ENCODE peak calls at places on chromosomes 13 and 19, in five cellular contexts. I is effector memory CD4-positive, alpha-beta T cell; A is esophagus squamous epithelium; Z is breast epithelium; Y is Caco-2. R is an unnamed sample.

GRCh38 chr13:30565658-30566057 is 52.1 kb upstream of the USPL1 start:
- DNase-seq in I (no peak), A (no peak), Z (no peak), Y (no peak), R (no peak)

GRCh38 chr19:54148158-54148557 is 10.6 kb downstream of the CNOT3 start:
- DNase-seq in I (no peak), A (no peak), Z (no peak), Y (no peak), R (no peak)

GRCh38 chr13:50410921-50411712 is 395.9 kb downstream of the KCNRG start:
- DNase-seq in I (no peak), A (no peak), Z (no peak), Y (peak; percentile 81), R (no peak)

GRCh38 chr13:26340812-26341211 is 86.9 kb downstream of the CDK8 start:
- DNase-seq in I (no peak), A (no peak), Z (no peak), Y (no peak), R (no peak)

GRCh38 chr13:59342396-59342795 is 821.3 kb downstream of the DIAPH3 start:
- DNase-seq in I (no peak), A (no peak), Z (no peak), Y (no peak), R (no peak)

GRCh38 chr19:35789195-35789977 is 14.0 kb downstream of the ARHGAP33 start:
- DNase-seq in I (no peak), A (no peak), Z (no peak), Y (no peak), R (no peak)

GRCh38 chr19:41872775-41873647 is 4.1 kb upstream of the CD79A start:
- DNase-seq in I (peak; percentile 48), A (no peak), Z (peak; percentile 82), Y (peak; percentile 92), R (peak; percentile 57)

GRCh38 chr13:91546865-91547264 is 148.4 kb downstream of the GPC5 start:
- DNase-seq in I (no peak), A (no peak), Z (no peak), Y (no peak), R (no peak)

GRCh38 chr13:103531278-103531677 is 465.1 kb upstream of the SLC10A2 start:
- DNase-seq in I (no peak), A (no peak), Z (no peak), Y (no peak), R (no peak)

GRCh38 chr19:37654118-37654517 is 1.1 kb downstream of the ZFP30 start:
- DNase-seq in I (no peak), A (no peak), Z (no peak), Y (no peak), R (no peak)

GRCh38 chr13:113584205-113584869 is at the start of gene TFDP1:
- DNase-seq in I (peak; percentile 17), A (no peak), Z (peak; percentile 65), Y (peak; percentile 94), R (peak; percentile 54)

GRCh38 chr19:11225172-11225571 is 14.2 kb upstream of the ANGPTL8 start:
- DNase-seq in I (no peak), A (no peak), Z (no peak), Y (no peak), R (no peak)

GRCh38 chr13:78241278-78241919 is 322.8 kb upstream of the EDNRB start:
- DNase-seq in I (no peak), A (no peak), Z (no peak), Y (peak; percentile 56), R (no peak)

GRCh38 chr19:5480427-5480836 is 25.2 kb downstream of the ZNRF4 start:
- DNase-seq in I (no peak), A (no peak), Z (no peak), Y (peak; percentile 51), R (no peak)

GRCh38 chr19:32691952-32692726 is 518 bp downstream of the NUDT19 start:
- DNase-seq in I (peak; percentile 24), A (peak; percentile 27), Z (peak; percentile 67), Y (peak; percentile 75), R (peak; percentile 44)

GRCh38 chr19:14505488-14506239 is 9.7 kb upstream of the GIPC1 start:
- DNase-seq in I (peak; percentile 40), A (no peak), Z (peak; percentile 70), Y (peak; percentile 89), R (peak; percentile 66)

GRCh38 chr13:112605531-112605990 is 17.6 kb upstream of the TUBGCP3 start:
- DNase-seq in I (no peak), A (no peak), Z (no peak), Y (no peak), R (no peak)

GRCh38 chr19:14450168-14450874 is 17.2 kb downstream of the PKN1 start:
- DNase-seq in I (peak; percentile 43), A (no peak), Z (no peak), Y (peak; percentile 71), R (peak; percentile 36)

GRCh38 chr19:23916991-23917390 is 2.3 kb downstream of the ZNF726 start:
- DNase-seq in I (no peak), A (no peak), Z (no peak), Y (no peak), R (no peak)

GRCh38 chr13:88507909-88508308 is 836.7 kb downstream of the SLITRK5 start:
- DNase-seq in I (no peak), A (no peak), Z (no peak), Y (no peak), R (no peak)

GRCh38 chr19:29759359-29759758 is 44.3 kb upstream of the C19orf12 start:
- DNase-seq in I (no peak), A (no peak), Z (no peak), Y (no peak), R (no peak)

GRCh38 chr19:21492932-21493906 is 12.2 kb upstream of the ZNF429 start:
- DNase-seq in I (no peak), A (no peak), Z (no peak), Y (no peak), R (no peak)

GRCh38 chr13:87208636-87209035 is 462.5 kb upstream of the SLITRK5 start:
- DNase-seq in I (no peak), A (no peak), Z (no peak), Y (no peak), R (no peak)

GRCh38 chr13:22372261-22372660 is 701.4 kb downstream of the FGF9 start:
- DNase-seq in I (no peak), A (no peak), Z (no peak), Y (peak; percentile 18), R (no peak)

GRCh38 chr19:9913237-9914000 is 22.9 kb downstream of the OLFM2 start:
- DNase-seq in I (no peak), A (no peak), Z (no peak), Y (peak; percentile 27), R (no peak)

GRCh38 chr13:69565334-69565733 is 542.3 kb upstream of the ATXN8OS start:
- DNase-seq in I (no peak), A (no peak), Z (no peak), Y (peak; percentile 58), R (no peak)

GRCh38 chr13:45209229-45209628 is 8.4 kb upstream of the KCTD4 start:
- DNase-seq in I (no peak), A (no peak), Z (no peak), Y (no peak), R (no peak)

GRCh38 chr13:75960538-75960994 is 324.4 kb downstream of the LMO7 start:
- DNase-seq in I (no peak), A (no peak), Z (no peak), Y (no peak), R (no peak)

GRCh38 chr13:33284916-33285315 is 639 bp downstream of the STARD13 start:
- DNase-seq in I (no peak), A (no peak), Z (no peak), Y (no peak), R (no peak)

GRCh38 chr19:35712529-35712909 is 5.3 kb upstream of the KMT2B start:
- DNase-seq in I (no peak), A (no peak), Z (no peak), Y (no peak), R (no peak)

GRCh38 chr19:44848036-44848804 is 2.1 kb downstream of the NECTIN2 start:
- DNase-seq in I (no peak), A (no peak), Z (no peak), Y (no peak), R (no peak)

GRCh38 chr19:4456566-4456842 is 1.1 kb downstream of the UBXN6 start:
- DNase-seq in I (no peak), A (no peak), Z (no peak), Y (no peak), R (no peak)
- H3K4me3 ChIP-seq in I (peak overlapping the region; percentile 51), A (peak overlapping the region; percentile 79), Z (peak overlapping the region; percentile 75), Y (peak overlapping the region; percentile 76), R (peak overlapping the region; percentile 62)

GRCh38 chr13:39415403-39415802 is 187.6 kb downstream of the LHFPL6 start:
- DNase-seq in I (no peak), A (no peak), Z (no peak), Y (peak; percentile 52), R (no peak)

GRCh38 chr13:39415003-39415402 is 188.0 kb downstream of the LHFPL6 start:
- DNase-seq in I (no peak), A (no peak), Z (no peak), Y (no peak), R (no peak)

GRCh38 chr13:39411501-39411900 is 191.5 kb downstream of the LHFPL6 start:
- DNase-seq in I (no peak), A (no peak), Z (no peak), Y (no peak), R (no peak)

GRCh38 chr13:39417131-39417530 is 185.9 kb downstream of the LHFPL6 start:
- DNase-seq in I (no peak), A (no peak), Z (no peak), Y (peak; percentile 25), R (no peak)

DNA sequence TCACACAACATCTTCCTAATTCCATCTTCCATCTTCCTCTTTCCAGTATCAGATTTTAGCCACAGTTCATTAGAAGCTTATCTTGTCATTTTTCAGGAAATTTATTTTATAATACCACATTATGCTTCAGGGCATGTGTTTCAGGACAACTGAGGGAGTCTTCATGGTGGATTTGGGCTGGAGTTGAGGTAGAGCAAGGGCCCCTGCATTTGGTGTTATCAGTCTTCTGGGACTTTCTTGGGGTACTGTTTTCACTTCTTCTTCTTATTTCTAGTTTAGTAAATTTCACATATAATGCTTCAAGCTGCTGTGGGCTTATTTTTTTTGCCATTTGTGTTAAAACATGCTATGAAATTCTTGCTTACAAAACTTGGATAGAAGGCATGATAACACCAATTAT is 188.7 kb downstream of the LHFPL6 start:
- DNase-seq in I (no peak), A (no peak), Z (no peak), Y (no peak), R (no peak)
- H3K4me1 ChIP-seq in I (no peaks in the 10 kb centered on the region), A (peaks cover 7% of the 10 kb centered on the region), Z (peaks cover 3% of the 10 kb centered on the region), Y (no peaks in the 10 kb centered on the region), R (no peaks in the 10 kb centered on the region)

GRCh38 chr19:55549500-55550320 is 4.4 kb upstream of the SBK3 start:
- DNase-seq in I (no peak), A (no peak), Z (no peak), Y (peak; percentile 80), R (peak; percentile 9)
- H3K4me3 ChIP-seq in I (no peak overlapping the region), A (peak overlapping the region; percentile 46), Z (peak overlapping the region; percentile 11), Y (peak overlapping the region; percentile 35), R (no peak overlapping the region)

GRCh38 chr19:18425515-18426415 is 6.6 kb downstream of the SSBP4 start:
- DNase-seq in I (no peak), A (no peak), Z (no peak), Y (no peak), R (no peak)

GRCh38 chr19:18424890-18425514 is 5.8 kb downstream of the SSBP4 start:
- DNase-seq in I (no peak), A (no peak), Z (no peak), Y (no peak), R (no peak)

GRCh38 chr19:18427752-18428131 is 8.5 kb downstream of the SSBP4 start:
- DNase-seq in I (no peak), A (no peak), Z (no peak), Y (no peak), R (no peak)

GRCh38 chr19:18427080-18427751 is 8.0 kb downstream of the SSBP4 start:
- DNase-seq in I (no peak), A (no peak), Z (no peak), Y (no peak), R (no peak)

GRCh38 chr19:18426416-18426767 is 7.2 kb downstream of the SSBP4 start:
- DNase-seq in I (no peak), A (no peak), Z (no peak), Y (no peak), R (peak; percentile 46)
- H3K4me1 ChIP-seq in I (peaks cover 88% of the 10 kb centered on the region), A (peaks cover 43% of the 10 kb centered on the region), Z (peaks cover 9% of the 10 kb centered on the region), Y (peaks cover 11% of the 10 kb centered on the region), R (peaks cover 58% of the 10 kb centered on the region)

R was measured in CD8-positive, alpha-beta memory T cell.